ENCODE peak calls at places on chromosome 11, in six cellular contexts. Z is mucosa of descending colon; I is HS-5; T is stimulated activated CD8-positive, alpha-beta memory T cell treated with anti-CD3 and anti-CD28 coated beads, Interleukin-4, amount 100 ng/mL, for 1 hour; Y is activated CD4-positive, alpha-beta T cell treated with anti-CD3 and anti-CD28 coated beads for 4 hours; Q is LoVo. S is an unnamed sample.

GRCh38 chr11:119491753-119492455 is 68.9 kb upstream of the THY1 start:
- DNase-seq in Z (no peak), I (no peak), T (no peak), Y (no peak), Q (no peak), S (no peak)

GRCh38 chr11:95104121-95104830 is 14.6 kb downstream of the ENDOD1 start:
- DNase-seq in Z (no peak), I (no peak), T (no peak), Y (no peak), Q (no peak), S (no peak)

GRCh38 chr11:33507967-33508366 is 192.7 kb downstream of the C11orf91 start:
- DNase-seq in Z (no peak), I (no peak), T (no peak), Y (no peak), Q (no peak), S (no peak)

GRCh38 chr11:70921804-70922203 is 330.6 kb downstream of the SHANK2 start:
- DNase-seq in Z (no peak), I (no peak), T (no peak), Y (no peak), Q (no peak), S (no peak)

GRCh38 chr11:1758611-1759150 is 5.0 kb downstream of the CTSD start:
- DNase-seq in Z (peak), I (no peak), T (no peak), Y (no peak), Q (no peak), S (no peak)

GRCh38 chr11:64000740-64001514 is 14.7 kb downstream of the OTUB1 start:
- DNase-seq in Z (no peak), I (no peak), T (no peak), Y (no peak), Q (no peak), S (no peak)

GRCh38 chr11:129117595-129118350 is 74.4 kb downstream of the ARHGAP32 start:
- DNase-seq in Z (no peak), I (peak), T (no peak), Y (peak), Q (peak), S (no peak)

GRCh38 chr11:9005087-9005486 is 1.3 kb upstream of the NRIP3 start:
- DNase-seq in Z (no peak), I (no peak), T (no peak), Y (no peak), Q (no peak), S (no peak)

GRCh38 chr11:44622190-44622650 is 56.8 kb downstream of the CD82 start:
- DNase-seq in Z (no peak), I (no peak), T (no peak), Y (no peak), Q (no peak), S (no peak)

GRCh38 chr11:75084883-75085282 is 11.8 kb downstream of the OR2AT4 start:
- DNase-seq in Z (no peak), I (no peak), T (no peak), Y (no peak), Q (no peak), S (no peak)

GRCh38 chr11:100774132-100774531 is 87.0 kb downstream of the ARHGAP42 start:
- DNase-seq in Z (no peak), I (no peak), T (no peak), Y (no peak), Q (no peak), S (no peak)

GRCh38 chr11:17542249-17542648 is 2.0 kb downstream of the USH1C start:
- DNase-seq in Z (peak), I (no peak), T (no peak), Y (no peak), Q (peak), S (no peak)

GRCh38 chr11:119567667-119568582 is 145.0 kb upstream of the THY1 start:
- DNase-seq in Z (no peak), I (peak), T (no peak), Y (no peak), Q (no peak), S (no peak)

GRCh38 chr11:81987829-81988472 is 745.7 kb downstream of the FAM181B start:
- DNase-seq in Z (no peak), I (no peak), T (no peak), Y (no peak), Q (no peak), S (no peak)

GRCh38 chr11:86999859-87000753 is 37.6 kb upstream of the TMEM135 start:
- DNase-seq in Z (no peak), I (no peak), T (no peak), Y (no peak), Q (peak), S (no peak)

GRCh38 chr11:63015521-63016215 is at the start of gene SLC22A8:
- DNase-seq in Z (no peak), I (no peak), T (no peak), Y (no peak), Q (no peak), S (no peak)

GRCh38 chr11:123461164-123461563 is 31.1 kb downstream of the GRAMD1B start:
- DNase-seq in Z (no peak), I (no peak), T (no peak), Y (no peak), Q (no peak), S (no peak)

GRCh38 chr11:109377039-109377742 is 44.8 kb upstream of the C11orf87 start:
- DNase-seq in Z (no peak), I (no peak), T (no peak), Y (no peak), Q (no peak), S (no peak)

GRCh38 chr11:84780689-84781293 is 846.4 kb downstream of the DLG2 start:
- DNase-seq in Z (no peak), I (peak), T (no peak), Y (no peak), Q (peak), S (no peak)

GRCh38 chr11:112835556-112835955 is 125.7 kb upstream of the NCAM1 start:
- DNase-seq in Z (no peak), I (no peak), T (no peak), Y (no peak), Q (no peak), S (no peak)

GRCh38 chr11:46361283-46362145 is 14.3 kb downstream of the DGKZ start:
- DNase-seq in Z (peak), I (no peak), T (no peak), Y (peak), Q (no peak), S (no peak)